ENCODE peak calls at places on chromosomes 12 and 14, in five cellular contexts. L, A, G, W and V are unnamed samples.

GRCh38 chr12:8014836-8015235 is 17.7 kb upstream of the FOXJ2 start:
- DNase-seq in L (no peak), A (no peak), G (no peak), W (no peak), V (no peak)

GRCh38 chr14:91330846-91331245 is 86.3 kb upstream of the GPR68 start:
- DNase-seq in L (no peak), A (no peak), G (no peak), W (no peak), V (no peak)

GRCh38 chr12:128606538-128606937 is 217.2 kb downstream of the SLC15A4 start:
- DNase-seq in L (no peak), A (no peak), G (no peak), W (peak), V (no peak)

GRCh38 chr14:68748691-68749090 is 44.2 kb downstream of the ZFP36L1 start:
- DNase-seq in L (no peak), A (no peak), G (no peak), W (no peak), V (no peak)

GRCh38 chr12:88642675-88643431 is 62.6 kb upstream of the KITLG start:
- DNase-seq in L (no peak), A (no peak), G (no peak), W (no peak), V (no peak)

GRCh38 chr14:95463173-95463901 is 53.1 kb downstream of the SYNE3 start:
- DNase-seq in L (peak), A (no peak), G (peak), W (peak), V (peak)

GRCh38 chr12:23006413-23006812 is 381.4 kb downstream of the ETNK1 start:
- DNase-seq in L (no peak), A (no peak), G (no peak), W (no peak), V (no peak)

GRCh38 chr14:20857630-20858261 is 33.4 kb upstream of the RNASE3 start:
- DNase-seq in L (peak), A (peak), G (peak), W (peak), V (peak)

GRCh38 chr14:89425931-89426330 is 8.9 kb upstream of the FOXN3 start:
- DNase-seq in L (no peak), A (no peak), G (no peak), W (no peak), V (peak)

GRCh38 chr14:104953097-104953496 is 25.1 kb downstream of the AHNAK2 start:
- DNase-seq in L (no peak), A (no peak), G (no peak), W (no peak), V (no peak)

GRCh38 chr12:127393896-127394295 is 873.1 kb upstream of the TMEM132C start:
- DNase-seq in L (no peak), A (no peak), G (no peak), W (no peak), V (no peak)

GRCh38 chr14:105891221-105891602 is 364.8 kb downstream of the TMEM121 start:
- DNase-seq in L (no peak), A (no peak), G (no peak), W (no peak), V (no peak)

GRCh38 chr12:11827096-11827841 is 177.8 kb downstream of the ETV6 start:
- DNase-seq in L (no peak), A (no peak), G (no peak), W (no peak), V (no peak)

GRCh38 chr12:131137009-131137835 is 183.5 kb downstream of the ADGRD1 start:
- DNase-seq in L (no peak), A (no peak), G (no peak), W (no peak), V (no peak)

GRCh38 chr12:113099764-113100163 is 35.8 kb downstream of the RASAL1 start:
- DNase-seq in L (no peak), A (no peak), G (no peak), W (no peak), V (no peak)

GRCh38 chr12:76080017-76080728 is 4.3 kb downstream of the NAP1L1 start:
- DNase-seq in L (peak), A (no peak), G (peak), W (no peak), V (no peak)

GRCh38 chr12:5745251-5745888 is 199.7 kb downstream of the ANO2 start:
- DNase-seq in L (peak), A (peak), G (peak), W (peak), V (peak)

GRCh38 chr14:61894452-61895077 is 132.3 kb downstream of the SNAPC1 start:
- DNase-seq in L (peak), A (peak), G (peak), W (peak), V (peak)

GRCh38 chr12:120190985-120191480 is 3.5 kb downstream of the GCN1 start:
- DNase-seq in L (no peak), A (no peak), G (no peak), W (no peak), V (no peak)

GRCh38 chr12:111443586-111443985 is 37.9 kb downstream of the SH2B3 start:
- DNase-seq in L (no peak), A (no peak), G (no peak), W (no peak), V (no peak)

GRCh38 chr12:52238206-52238840 is 5.3 kb downstream of the KRT7 start:
- DNase-seq in L (no peak), A (no peak), G (no peak), W (no peak), V (no peak)

GRCh38 chr14:80202888-80203562 is 8.3 kb downstream of the DIO2 start:
- DNase-seq in L (no peak), A (peak), G (peak), W (no peak), V (peak)

GRCh38 chr14:79279645-79280399 is 931.5 kb downstream of the DIO2 start:
- DNase-seq in L (peak), A (peak), G (peak), W (no peak), V (no peak)

GRCh38 chr12:47079894-47080724 is at the start of gene AMIGO2:
- DNase-seq in L (peak), A (peak), G (peak), W (peak), V (no peak)

GRCh38 chr12:25308761-25309160 is 58.0 kb upstream of the KRAS start:
- DNase-seq in L (no peak), A (no peak), G (no peak), W (no peak), V (no peak)

GRCh38 chr14:51448831-51449665 is 202.7 kb upstream of the FRMD6 start:
- DNase-seq in L (no peak), A (no peak), G (peak), W (no peak), V (peak)

GRCh38 chr12:22130671-22131070 is 84.7 kb downstream of the CMAS start:
- DNase-seq in L (no peak), A (no peak), G (peak), W (no peak), V (no peak)

GRCh38 chr14:100386846-100387245 is 63.7 kb downstream of the SLC25A47 start:
- DNase-seq in L (no peak), A (no peak), G (no peak), W (no peak), V (no peak)